ENCODE peak calls at places on chromosome 20, in seven cellular contexts. T is NCI-H2107, J is GM13976, G is GM12865, I is left kidney, U is adipocyte, M is caudate nucleus. Y is an unnamed sample.

GRCh38 chr20:1965520-1966278 is 28.2 kb downstream of the PDYN start:
- DNase-seq in J (peak), G (peak), T (peak), U (peak), I (peak), M (peak), Y (peak)

GRCh38 chr20:12528591-12529041 is 480.2 kb upstream of the SPTLC3 start:
- DNase-seq in J (no peak), U (no peak), T (no peak), G (no peak), M (no peak), I (peak), Y (no peak)

GRCh38 chr20:59598625-59599310 is 5.6 kb upstream of the PHACTR3 start:
- DNase-seq in U (peak), J (peak), M (peak), G (peak), T (peak), I (peak), Y (peak)

GRCh38 chr20:32975698-32976674 is 28.2 kb downstream of the SUN5 start:
- DNase-seq in J (no peak), I (no peak), U (no peak), G (no peak), M (no peak), T (no peak), Y (no peak)

GRCh38 chr20:49983123-49983847 is 505 bp downstream of the SNAI1 start:
- DNase-seq in G (no peak), U (peak), I (no peak), M (no peak), J (no peak), T (no peak), Y (no peak)

GRCh38 chr20:45339084-45339483 is 9.1 kb downstream of the SDC4 start:
- DNase-seq in G (no peak), U (no peak), M (no peak), T (no peak), J (no peak), I (no peak), Y (no peak)

GRCh38 chr20:57882451-57883161 is 172.8 kb upstream of the PMEPA1 start:
- DNase-seq in T (no peak), G (no peak), M (no peak), I (no peak), J (no peak), U (peak), Y (no peak)

GRCh38 chr20:38864662-38865061 is 59.2 kb downstream of the PPP1R16B start:
- DNase-seq in J (no peak), G (no peak), M (no peak), T (no peak), I (no peak), U (no peak), Y (no peak)

GRCh38 chr20:325043-325888 is at the start of gene SOX12:
- DNase-seq in T (peak), G (peak), M (peak), I (peak), J (peak), U (peak), Y (peak)

GRCh38 chr20:9609892-9610502 is 95.6 kb downstream of the LAMP5 start:
- DNase-seq in I (peak), U (peak), J (peak), G (peak), M (peak), T (peak), Y (no peak)

GRCh38 chr20:25274891-25275812 is 27.3 kb downstream of the PYGB start:
- DNase-seq in G (no peak), J (no peak), M (no peak), T (no peak), U (no peak), I (no peak), Y (no peak)

GRCh38 chr20:9145142-9145541 is 76.3 kb downstream of the PLCB4 start:
- DNase-seq in T (no peak), U (no peak), G (no peak), M (no peak), J (no peak), I (no peak), Y (no peak)

GRCh38 chr20:4956200-4956810 is 45.0 kb downstream of the SLC23A2 start:
- DNase-seq in I (peak), J (peak), G (peak), M (no peak), T (no peak), U (peak), Y (no peak)

GRCh38 chr20:31720486-31721407 is 1.9 kb downstream of the BCL2L1 start:
- DNase-seq in T (no peak), G (peak), M (no peak), J (no peak), I (peak), U (peak), Y (no peak)

GRCh38 chr20:14384820-14385740 is 47.7 kb upstream of the FLRT3 start:
- DNase-seq in M (no peak), J (no peak), U (no peak), I (no peak), T (no peak), G (no peak), Y (no peak)

GRCh38 chr20:38878798-38879197 is 47.4 kb upstream of the FAM83D start:
- DNase-seq in T (no peak), I (peak), G (no peak), M (no peak), J (no peak), U (peak), Y (no peak)

GRCh38 chr20:46277602-46278001 is 30.7 kb downstream of the CDH22 start:
- DNase-seq in T (no peak), G (no peak), J (no peak), M (peak), U (no peak), I (no peak), Y (no peak)

GRCh38 chr20:25250508-25250907 is 2.6 kb downstream of the PYGB start:
- DNase-seq in G (no peak), T (no peak), M (no peak), J (no peak), I (peak), U (no peak), Y (no peak)

GRCh38 chr20:25081065-25081729 is 744 bp downstream of the VSX1 start:
- DNase-seq in G (no peak), M (no peak), J (peak), T (no peak), U (peak), I (peak), Y (no peak)

GRCh38 chr20:59006167-59006863 is 739 bp downstream of the CTSZ start:
- DNase-seq in U (no peak), T (no peak), J (peak), G (peak), M (no peak), I (no peak), Y (no peak)

GRCh38 chr20:41133709-41134361 is 3.5 kb upstream of the PLCG1 start:
- DNase-seq in M (peak), J (peak), T (no peak), U (no peak), G (peak), I (no peak), Y (no peak)

GRCh38 chr20:62770111-62770910 is 26.0 kb upstream of the MRGBP start:
- DNase-seq in U (no peak), M (no peak), G (no peak), J (no peak), I (no peak), T (no peak), Y (no peak)

GRCh38 chr20:44247131-44247571 is at the start of gene GDAP1L1:
- DNase-seq in G (no peak), M (peak), I (peak), J (no peak), T (no peak), U (peak), Y (no peak)